ENCODE peak calls at places on chromosomes 12 and 14, in four cellular contexts. V is CD8-positive, alpha-beta T cell; L is H9; M is sigmoid colon. U is an unnamed sample.

GRCh38 chr14:53002576-53002975 is 51.7 kb upstream of the FERMT2 start:
- DNase-seq in M (no peak), V (no peak), L (peak; percentile 35), U (no peak)

GRCh38 chr12:50351120-50352043 is 45.0 kb downstream of the FAM186A start:
- DNase-seq in V (no peak), M (no peak), L (no peak), U (peak; percentile 27)

GRCh38 chr14:25552826-25553225 is 502.9 kb upstream of the STXBP6 start:
- DNase-seq in V (no peak), L (no peak), M (no peak), U (no peak)

GRCh38 chr12:97276621-97277020 is 186.0 kb upstream of the RMST start:
- DNase-seq in M (no peak), V (no peak), L (no peak), U (no peak)

GRCh38 chr14:104687601-104688504 is 1.6 kb upstream of the INF2 start:
- DNase-seq in L (peak; percentile 76), M (peak; percentile 91), V (no peak), U (peak; percentile 94)

GRCh38 chr12:42504049-42504448 is 85.5 kb downstream of the PRICKLE1 start:
- DNase-seq in L (no peak), M (no peak), V (no peak), U (no peak)

GRCh38 chr14:61750708-61751474 is 11.3 kb upstream of the SNAPC1 start:
- DNase-seq in M (peak; percentile 92), L (peak; percentile 83), V (peak; percentile 56), U (peak; percentile 94)

GRCh38 chr12:93089805-93090569 is 160.9 kb upstream of the EEA1 start:
- DNase-seq in M (no peak), V (no peak), L (no peak), U (no peak)

GRCh38 chr12:56602239-56602638 is 27.9 kb downstream of the BAZ2A start:
- DNase-seq in V (no peak), M (no peak), L (no peak), U (no peak)

GRCh38 chr14:72610096-72610830 is 283.6 kb downstream of the DPF3 start:
- DNase-seq in M (no peak), L (peak; percentile 8), V (no peak), U (no peak)

GRCh38 chr12:118840878-118841277 is 140.5 kb upstream of the SRRM4 start:
- DNase-seq in M (no peak), L (no peak), V (no peak), U (no peak)

GRCh38 chr12:29073631-29074239 is 75.3 kb upstream of the FAR2 start:
- DNase-seq in V (no peak), M (no peak), L (no peak), U (no peak)

GRCh38 chr12:131873293-131873692 is 21.1 kb upstream of the ULK1 start:
- DNase-seq in V (no peak), M (no peak), L (no peak), U (no peak)

GRCh38 chr14:94540031-94540794 is 21.0 kb upstream of the SERPINA4 start:
- DNase-seq in M (no peak), V (no peak), L (no peak), U (no peak)

DNA sequence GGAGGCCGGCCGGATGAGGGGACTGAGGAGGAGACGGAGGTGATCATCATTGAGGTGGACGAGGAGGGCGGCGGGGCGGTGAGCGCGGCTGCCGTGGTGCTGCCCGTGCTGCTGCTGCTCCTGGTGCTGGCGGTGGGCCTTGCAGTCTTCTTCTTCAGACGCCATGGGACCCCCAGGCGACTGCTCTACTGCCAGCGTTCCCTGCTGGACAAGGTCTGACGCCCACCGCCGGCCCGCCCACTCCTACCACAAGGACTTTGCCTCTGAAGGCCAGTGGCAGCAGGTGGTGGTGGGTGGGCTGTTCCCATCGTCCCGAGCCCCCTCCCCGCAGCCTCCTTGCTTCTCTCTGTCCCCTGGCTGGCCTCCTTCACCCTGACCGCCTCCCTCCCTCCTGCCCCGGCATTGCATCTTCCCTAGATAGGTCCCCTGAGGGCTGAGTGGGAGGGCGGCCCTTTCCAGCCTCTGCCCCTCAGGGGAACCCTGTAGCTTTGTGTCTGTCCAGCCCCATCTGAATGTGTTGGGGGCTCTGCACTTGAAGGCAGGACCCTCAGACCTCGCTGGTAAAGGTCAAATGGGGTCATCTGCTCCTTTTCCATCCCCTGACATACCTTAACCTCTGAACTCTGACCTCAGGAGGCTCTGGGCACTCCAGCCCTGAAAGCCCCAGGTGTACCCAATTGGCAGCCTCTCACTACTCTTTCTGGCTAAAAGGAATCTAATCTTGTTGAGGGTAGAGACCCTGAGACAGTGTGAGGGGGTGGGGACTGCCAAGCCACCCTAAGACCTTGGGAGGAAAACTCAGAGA is 9.6 kb downstream of the MMP14 start:
- DNase-seq in L (no peak), M (peak; percentile 67), V (no peak), U (no peak)
- H3K4me1 ChIP-seq in L (peaks cover 2% of the 10 kb centered on the region), M (no peaks in the 10 kb centered on the region), V (no peaks in the 10 kb centered on the region), U (peaks cover 32% of the 10 kb centered on the region)

GRCh38 chr12:124914392-124915248 is at the start of gene UBC:
- DNase-seq in V (peak; percentile 85), M (peak; percentile 98), L (peak; percentile 89), U (peak; percentile 97)

GRCh38 chr12:124906606-124907261 is 7.7 kb downstream of the UBC start:
- DNase-seq in L (peak; percentile 91), V (peak; percentile 81), M (peak; percentile 95), U (peak; percentile 84)

GRCh38 chr12:124913474-124914391 is 717 bp downstream of the UBC start:
- DNase-seq in V (peak; percentile 85), L (peak; percentile 85), M (peak; percentile 94), U (peak; percentile 88)

GRCh38 chr12:124910561-124911478 is 3.6 kb downstream of the UBC start:
- DNase-seq in V (no peak), M (no peak), L (no peak), U (no peak)

GRCh38 chr12:124909831-124910560 is 4.5 kb downstream of the UBC start:
- DNase-seq in M (no peak), V (no peak), L (no peak), U (no peak)
- H3K27ac ChIP-seq in M (peak overlapping the region; percentile 68), V (no peak overlapping the region), L (no peak overlapping the region), U (peak overlapping the region; percentile 75)

DNA sequence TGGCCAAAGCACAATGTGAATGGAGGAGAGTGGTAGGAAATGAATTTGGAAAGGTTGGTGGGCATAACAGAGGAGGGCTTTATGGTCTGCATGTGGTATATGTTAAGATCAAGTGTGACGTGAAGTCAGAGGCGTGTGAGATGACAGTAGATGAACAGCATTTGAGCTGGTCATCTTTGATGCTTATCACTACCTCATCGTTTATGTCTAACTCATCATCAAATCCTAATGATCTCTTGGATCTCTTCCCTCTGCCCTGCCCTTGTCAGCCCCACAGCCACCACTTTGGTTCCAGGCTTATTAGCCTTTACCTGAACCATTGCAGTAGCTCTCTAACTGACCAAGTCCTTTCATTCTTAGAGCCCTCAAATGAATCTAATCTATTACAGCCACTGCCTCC is 132.5 kb downstream of the LLPH start:
- DNase-seq in L (no peak), M (no peak), V (no peak), U (no peak)
- H3K4me1 ChIP-seq in L (no peaks in the 10 kb centered on the region), M (no peaks in the 10 kb centered on the region), V (no peaks in the 10 kb centered on the region), U (no peaks in the 10 kb centered on the region)

GRCh38 chr14:59868021-59868420 is 2.6 kb downstream of the RTN1 start:
- DNase-seq in V (no peak), M (no peak), L (no peak), U (no peak)
- H3K27ac ChIP-seq in V (no peak overlapping the region), M (no peak overlapping the region), L (no peak overlapping the region), U (no peak overlapping the region)

GRCh38 chr14:99523661-99524050 is 42.4 kb downstream of the CCNK start:
- DNase-seq in L (no peak), V (no peak), M (no peak), U (no peak)
- H3K4me1 ChIP-seq in L (peaks cover 11% of the 10 kb centered on the region), V (peaks cover 20% of the 10 kb centered on the region), M (no peaks in the 10 kb centered on the region), U (no peaks in the 10 kb centered on the region)

GRCh38 chr14:49982522-49982951 is 89.7 kb downstream of the ARF6 start:
- DNase-seq in L (no peak), V (no peak), M (no peak), U (no peak)
- H3K27ac ChIP-seq in L (no peak overlapping the region), V (no peak overlapping the region), M (no peak overlapping the region), U (no peak overlapping the region)

GRCh38 chr12:64890873-64891468 is 66.5 kb downstream of the TBC1D30 start:
- DNase-seq in L (no peak), V (no peak), M (no peak), U (no peak)
- H3K4me1 ChIP-seq in L (peaks cover 7% of the 10 kb centered on the region), V (no peaks in the 10 kb centered on the region), M (no peaks in the 10 kb centered on the region), U (no peaks in the 10 kb centered on the region)